ENCODE peak calls at places on chromosomes 7 and 10, in ten cellular contexts. Z is GM10248, G is fibroblast of lung, R is fibroblast of pulmonary artery, T is fibroblast of mammary gland, A is AG09319, D is osteocyte, Q is epithelial cell of proximal tubule, L is neural crest cell, P is lower leg skin. B is an unnamed sample.

GRCh38 chr7:102292813-102293798 is 6.4 kb downstream of the SH2B2 start:
- DNase-seq in P (no peak), G (no peak), Q (no peak), R (no peak), L (no peak), T (no peak), D (no peak), A (no peak), Z (no peak), B (no peak)

GRCh38 chr7:132117181-132117580 is 459.1 kb downstream of the PLXNA4 start:
- DNase-seq in Q (peak; percentile 43), G (peak; percentile 82), D (no peak), R (peak; percentile 17), Z (no peak), P (no peak), T (peak; percentile 53), A (no peak), L (no peak), B (no peak)

GRCh38 chr10:43417950-43418768 is 9.2 kb upstream of the HNRNPF start:
- DNase-seq in P (no peak), G (no peak), R (no peak), Z (peak; percentile 71), A (no peak), Q (no peak), T (no peak), D (no peak), L (no peak), B (peak; percentile 76)

GRCh38 chr7:27704407-27705199 is 35.4 kb upstream of the TAX1BP1 start:
- DNase-seq in Z (no peak), T (peak; percentile 27), R (peak; percentile 75), D (no peak), L (no peak), P (no peak), G (no peak), A (no peak), Q (no peak), B (no peak)

GRCh38 chr7:130281227-130281626 is 11.7 kb upstream of the CPA4 start:
- DNase-seq in T (peak; percentile 86), Z (no peak), P (no peak), G (peak; percentile 86), D (no peak), R (peak; percentile 61), Q (no peak), L (no peak), A (peak; percentile 30), B (no peak)

GRCh38 chr10:4195214-4195613 is 410.2 kb upstream of the KLF6 start:
- DNase-seq in L (no peak), P (no peak), T (peak; percentile 82), A (no peak), Q (no peak), G (peak; percentile 65), Z (no peak), R (no peak), D (no peak), B (no peak)

GRCh38 chr7:36448781-36449379 is 59.2 kb downstream of the ANLN start:
- DNase-seq in T (peak; percentile 22), L (no peak), D (no peak), Q (no peak), R (peak; percentile 32), P (no peak), Z (no peak), G (peak; percentile 51), A (no peak), B (no peak)

GRCh38 chr7:154364156-154364555 is 312.0 kb downstream of the DPP6 start:
- DNase-seq in Q (no peak), G (no peak), T (no peak), R (no peak), D (no peak), P (no peak), A (no peak), L (no peak), Z (no peak), B (no peak)

GRCh38 chr10:121608669-121609190 is 10.5 kb upstream of the FGFR2 start:
- DNase-seq in R (no peak), T (no peak), Z (peak; percentile 79), G (no peak), Q (no peak), A (no peak), D (no peak), L (peak; percentile 59), P (no peak), B (peak; percentile 72)

GRCh38 chr7:36279251-36279925 is 110.3 kb upstream of the ANLN start:
- DNase-seq in Q (no peak), G (peak; percentile 38), T (peak; percentile 31), Z (peak; percentile 64), P (no peak), A (no peak), D (no peak), L (no peak), R (no peak), B (peak; percentile 73)

GRCh38 chr10:101830322-101831168 is 12.3 kb upstream of the OGA start:
- DNase-seq in L (peak; percentile 81), Z (peak; percentile 88), T (peak; percentile 88), P (peak; percentile 98), G (peak; percentile 87), D (peak; percentile 90), R (peak; percentile 89), Q (no peak), A (peak; percentile 73), B (peak; percentile 92)

GRCh38 chr7:17988858-17989257 is 38.8 kb downstream of the PRPS1L1 start:
- DNase-seq in D (no peak), G (no peak), Z (no peak), R (no peak), T (no peak), L (no peak), Q (no peak), P (no peak), A (no peak), B (no peak)

DNA sequence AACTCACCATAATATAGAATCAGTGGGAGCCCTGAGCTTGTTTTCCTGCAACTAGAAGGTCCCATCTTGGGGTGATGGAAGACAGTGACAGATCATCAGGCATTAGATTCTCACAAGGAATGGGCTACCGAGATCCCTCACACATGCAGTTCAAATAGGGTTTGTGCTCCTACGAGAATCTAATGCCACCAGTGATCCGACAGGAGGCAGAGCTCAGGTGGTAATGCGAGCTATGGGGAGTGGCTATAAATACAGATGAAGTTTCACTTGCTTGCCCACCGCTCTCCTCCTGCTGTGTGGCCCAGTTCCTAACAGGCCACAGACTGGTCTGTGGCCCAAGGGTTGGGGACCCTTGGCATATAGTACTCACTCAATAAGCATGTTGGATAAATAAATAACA is 93.4 kb downstream of the POU6F2 start:
- DNase-seq in R (no peak), D (no peak), P (no peak), T (no peak), Q (no peak), Z (no peak), L (no peak), G (no peak), A (no peak), B (no peak)
- TF ChIP-seq CTCF in R (no peak), D (no peak), P (no peak), T (no peak), Q (no peak), Z (no peak), L (no peak), G (no peak), A (no peak), B (no peak)

DNA sequence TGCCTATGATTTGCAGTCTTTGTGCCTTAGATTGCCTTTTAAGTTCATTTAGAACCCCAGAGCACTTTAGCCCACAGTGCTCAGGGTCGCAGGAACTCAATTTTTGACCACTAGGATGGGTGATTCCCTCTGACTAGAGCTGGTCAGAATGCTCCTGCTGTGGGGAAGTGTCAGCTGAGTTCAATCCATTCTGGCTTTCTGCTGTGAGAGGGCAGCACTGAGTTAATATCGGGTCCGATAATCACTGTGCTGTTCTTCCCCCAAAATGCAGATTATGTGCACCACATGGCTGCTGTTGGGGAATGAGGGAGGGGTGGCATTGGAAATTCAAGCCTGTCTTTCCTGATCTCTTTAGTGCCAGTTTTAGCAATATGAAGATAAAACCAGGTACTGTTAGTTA is 886.4 kb downstream of the DNAJB9 start:
- DNase-seq in P (no peak), R (no peak), A (no peak), L (no peak), D (no peak), Q (no peak), G (no peak), T (no peak), Z (no peak), B (no peak)
- TF ChIP-seq CTCF in P (no peak), R (no peak), A (no peak), L (no peak), D (no peak), Q (no peak), G (no peak), T (no peak), Z (no peak), B (no peak)

DNA sequence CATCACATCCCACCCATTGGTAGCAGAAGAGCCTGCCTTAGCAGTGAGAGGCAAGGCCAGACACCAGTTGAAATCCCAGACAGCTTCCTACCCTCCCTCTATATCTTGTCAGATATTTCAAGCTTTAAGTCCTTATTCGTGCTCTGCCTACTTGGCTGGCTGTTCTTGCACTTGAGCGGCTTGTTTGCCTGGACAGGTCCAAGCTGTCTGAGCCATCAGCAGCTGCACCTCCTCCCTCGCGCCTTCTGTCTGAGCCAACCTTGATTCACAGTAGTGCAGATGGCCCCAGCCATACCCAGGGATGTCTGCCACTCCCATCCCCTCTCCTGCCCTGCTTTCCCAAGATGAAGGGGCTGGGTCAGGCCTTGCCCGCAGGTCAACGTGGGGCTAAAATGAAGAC is 16.4 kb downstream of the LRRC4 start:
- DNase-seq in G (no peak), T (no peak), Q (no peak), A (no peak), P (no peak), R (no peak), Z (no peak), D (no peak), L (no peak), B (no peak)
- TF ChIP-seq CTCF in G (no peak), T (no peak), Q (no peak), A (no peak), P (no peak), R (no peak), Z (no peak), D (no peak), L (no peak), B (no peak)

DNA sequence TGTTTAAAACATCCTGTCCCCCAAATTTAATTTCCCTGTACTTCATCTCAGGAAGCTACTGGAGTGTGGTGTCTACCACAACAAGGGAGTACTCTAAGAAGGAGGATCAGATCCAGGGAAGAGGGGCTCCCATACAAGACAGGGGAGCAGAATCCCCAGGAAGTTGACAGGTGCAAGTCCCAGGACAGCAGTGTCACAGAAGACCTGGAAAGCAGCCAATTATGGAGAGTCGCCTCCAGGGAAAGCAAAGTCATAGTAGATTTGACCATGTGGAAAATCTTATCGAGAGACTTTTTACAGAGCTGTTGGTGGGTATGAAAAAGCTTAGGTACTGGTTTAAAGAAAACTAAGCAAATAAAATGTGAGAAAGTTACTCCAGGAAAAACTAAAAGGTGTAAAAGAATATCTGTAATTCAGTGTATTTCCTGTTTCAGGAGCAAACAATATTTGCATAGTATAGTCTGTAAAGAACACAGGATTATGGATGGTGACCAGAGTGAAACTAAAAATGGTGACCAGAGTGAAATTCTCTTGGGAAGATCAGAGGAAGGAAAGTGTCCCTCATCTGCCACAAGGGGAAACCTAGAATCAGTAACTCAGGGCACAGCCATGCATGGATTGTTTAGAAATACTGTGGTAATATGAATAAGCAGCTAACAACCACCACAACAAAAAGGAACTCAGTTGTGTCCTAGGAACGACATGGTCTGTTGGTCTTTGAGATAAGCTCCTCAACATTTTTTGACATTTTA is 44.5 kb downstream of the LANCL2 start:
- DNase-seq in A (no peak), P (no peak), Q (peak; percentile 51), R (no peak), G (no peak), L (no peak), D (no peak), Z (no peak), T (no peak), B (peak; percentile 40)
- TF ChIP-seq CTCF in A (no peak), P (no peak), Q (peak; percentile 47), R (peak; percentile 11), G (no peak), L (peak; percentile 19), D (no peak), Z (no peak), T (peak; percentile 4), B (no peak)

B was measured in GM13977.